ENCODE peak calls at places on chromosome 7, in four cellular contexts. J is cardiac fibroblast, T is bronchial epithelial cell, X is GM10248. B is an unnamed sample.
A peak's percentile ranks its signal among the peaks of the same experiment; 100 is the strongest.

GRCh38 chr7:132966731-132967130 is 115.2 kb downstream of the CHCHD3 start:
- DNase-seq in J (peak; percentile 14), T (no peak), X (no peak), B (no peak)

GRCh38 chr7:76343294-76343930 is 15.4 kb downstream of the YWHAG start:
- DNase-seq in J (no peak), T (peak; percentile 80), X (no peak), B (no peak)

GRCh38 chr7:156115582-156115981 is 303.3 kb upstream of the SHH start:
- DNase-seq in J (no peak), T (no peak), X (no peak), B (no peak)

GRCh38 chr7:127654404-127655392 is 2.7 kb downstream of the SND1 start:
- DNase-seq in J (no peak), T (peak; percentile 15), X (no peak), B (no peak)

GRCh38 chr7:39666562-39666961 is 43.2 kb downstream of the RALA start:
- DNase-seq in J (no peak), T (no peak), X (no peak), B (no peak)

GRCh38 chr7:83947260-83947659 is 247.3 kb downstream of the SEMA3A start:
- DNase-seq in J (peak; percentile 12), T (peak; percentile 22), X (peak; percentile 25), B (peak; percentile 4)

GRCh38 chr7:26705567-26705966 is 158.8 kb downstream of the SKAP2 start:
- DNase-seq in J (peak; percentile 94), T (peak; percentile 89), X (no peak), B (peak; percentile 24)

GRCh38 chr7:75638607-75639070 is 100.1 kb downstream of the HIP1 start:
- DNase-seq in J (peak; percentile 22), T (no peak), X (no peak), B (peak; percentile 35)

GRCh38 chr7:16062269-16062668 is 359.1 kb downstream of the CRPPA start:
- DNase-seq in J (peak; percentile 90), T (no peak), X (no peak), B (no peak)

GRCh38 chr7:2313450-2314208 is 612 bp downstream of the SNX8 start:
- DNase-seq in J (peak; percentile 32), T (no peak), X (no peak), B (peak; percentile 35)

GRCh38 chr7:42661312-42661711 is 250.6 kb downstream of the C7orf25 start:
- DNase-seq in J (peak; percentile 90), T (peak; percentile 96), X (no peak), B (no peak)

GRCh38 chr7:141317033-141317585 is 234.1 kb upstream of the AGK start:
- DNase-seq in J (no peak), T (no peak), X (no peak), B (no peak)

GRCh38 chr7:98211221-98211675 is at the start of gene BHLHA15:
- DNase-seq in J (no peak), T (no peak), X (peak; percentile 72), B (peak; percentile 63)

GRCh38 chr7:108503112-108504026 is 22.6 kb downstream of the PNPLA8 start:
- DNase-seq in J (peak; percentile 70), T (no peak), X (peak; percentile 31), B (no peak)

GRCh38 chr7:142583424-142583823 is 165.8 kb upstream of the PRSS1 start:
- DNase-seq in J (peak; percentile 89), T (peak; percentile 95), X (peak; percentile 47), B (peak; percentile 33)

GRCh38 chr7:92292981-92293380 is 47.2 kb downstream of the ANKIB1 start:
- DNase-seq in J (no peak), T (no peak), X (no peak), B (no peak)

GRCh38 chr7:66952343-66953043 is 31.5 kb downstream of the TMEM248 start:
- DNase-seq in J (peak; percentile 66), T (peak; percentile 87), X (no peak), B (peak; percentile 60)

GRCh38 chr7:101651116-101651515 is 22.0 kb upstream of the MYL10 start:
- DNase-seq in J (no peak), T (no peak), X (no peak), B (no peak)

GRCh38 chr7:45686441-45687184 is 112.4 kb downstream of the ADCY1 start:
- DNase-seq in J (no peak), T (no peak), X (peak; percentile 18), B (no peak)

GRCh38 chr7:72444023-72444776 is 32.1 kb upstream of the CALN1 start:
- DNase-seq in J (no peak), T (no peak), X (no peak), B (no peak)

GRCh38 chr7:673681-674453 is 52.6 kb upstream of the DNAAF5 start:
- DNase-seq in J (no peak), T (no peak), X (no peak), B (no peak)

GRCh38 chr7:44772867-44773266 is 23.6 kb upstream of the PPIA start:
- DNase-seq in J (no peak), T (no peak), X (no peak), B (no peak)

GRCh38 chr7:67847063-67847798 is 850.6 kb downstream of the TYW1 start:
- DNase-seq in J (no peak), T (no peak), X (no peak), B (no peak)

GRCh38 chr7:76209310-76209709 is 7.6 kb downstream of the SRRM3 start:
- DNase-seq in J (no peak), T (no peak), X (no peak), B (no peak)

GRCh38 chr7:22201182-22201880 is 155.6 kb downstream of the RAPGEF5 start:
- DNase-seq in J (no peak), T (no peak), X (no peak), B (no peak)

GRCh38 chr7:17230099-17230807 is 68.2 kb upstream of the AHR start:
- DNase-seq in J (no peak), T (no peak), X (no peak), B (no peak)

DNA sequence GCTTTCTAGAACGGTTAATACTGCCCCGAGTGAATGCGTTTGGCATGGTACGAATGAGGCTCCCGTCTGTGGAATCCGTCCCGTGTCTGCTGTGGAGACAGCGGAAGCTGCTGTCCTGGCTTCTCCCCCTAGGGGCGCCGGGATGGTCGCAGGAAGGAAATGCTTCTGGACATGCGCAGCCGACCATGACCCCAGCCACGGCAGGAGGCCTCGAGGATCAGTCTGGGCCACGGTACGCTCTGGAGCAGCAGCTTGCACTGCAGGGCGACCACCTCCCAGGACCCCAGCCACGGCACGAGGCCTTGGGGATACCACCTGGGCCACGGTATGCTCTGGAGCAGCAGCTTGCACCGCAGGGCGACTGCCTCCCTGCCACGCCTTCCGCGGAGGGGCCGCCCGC is 107.9 kb downstream of the CYTH3 start:
- DNase-seq in J (no peak), T (no peak), X (no peak), B (no peak)
- TF ChIP-seq CTCF in J (peak; percentile 38), T (peak; percentile 5), X (no peak), B (peak; percentile 26)

GRCh38 chr7:41438919-41439882 is 263.7 kb downstream of the INHBA start:
- DNase-seq in J (peak; percentile 10), T (no peak), X (no peak), B (no peak)
- TF ChIP-seq CTCF in J (no peak), T (no peak), X (no peak), B (no peak)

GRCh38 chr7:100189061-100189460 is 11.3 kb downstream of the STAG3 start:
- DNase-seq in J (no peak), T (no peak), X (no peak), B (no peak)
- TF ChIP-seq CTCF in J (no peak), T (peak; percentile 3), X (no peak), B (no peak)

GRCh38 chr7:36507868-36508440 is 118.3 kb downstream of the ANLN start:
- DNase-seq in J (no peak), T (no peak), X (no peak), B (no peak)

GRCh38 chr7:36512607-36513006 is 122.9 kb downstream of the ANLN start:
- DNase-seq in J (no peak), T (no peak), X (no peak), B (no peak)

GRCh38 chr7:36506820-36507219 is 117.2 kb downstream of the ANLN start:
- DNase-seq in J (peak; percentile 40), T (peak; percentile 79), X (no peak), B (no peak)

GRCh38 chr7:36513393-36513792 is 123.7 kb downstream of the ANLN start:
- DNase-seq in J (no peak), T (no peak), X (no peak), B (no peak)

GRCh38 chr7:36509962-36510361 is 120.3 kb downstream of the ANLN start:
- DNase-seq in J (no peak), T (no peak), X (no peak), B (no peak)
- TF ChIP-seq CTCF in J (no peak), T (no peak), X (no peak), B (no peak)

GRCh38 chr7:56051339-56052191 is at the start of the genes CCT6A and PSPH:
- DNase-seq in J (peak; percentile 98), T (peak; percentile 94), X (peak; percentile 95), B (peak; percentile 99)
- TF ChIP-seq CTCF in J (no peak), T (no peak), X (no peak), B (no peak)